ENCODE peak calls at places on chromosomes 12 and 14, in eight cellular contexts. One of them, this sample, is unnamed.

GRCh38 chr12:116392061-116392460 is 114.6 kb upstream of the MED13L start:
- DNase-seq in endothelial cell of umbilical vein: no peak
- DNase-seq in K562: no peak
- DNase-seq in SK-N-SH: no peak
- DNase-seq in HCT116: no peak
- DNase-seq in H1: no peak
- DNase-seq in HepG2: no peak
- DNase-seq in GM12878: no peak
- DNase-seq in this sample: no peak

GRCh38 chr12:56590237-56590830 is 39.8 kb downstream of the BAZ2A start:
- DNase-seq in HCT116: no peak
- DNase-seq in K562: peak
- DNase-seq in HepG2: peak
- DNase-seq in SK-N-SH: peak
- DNase-seq in GM12878: no peak
- DNase-seq in endothelial cell of umbilical vein: no peak
- DNase-seq in H1: no peak
- DNase-seq in this sample: no peak

GRCh38 chr12:98725481-98726247 is 80.6 kb downstream of the APAF1 start:
- DNase-seq in HCT116: peak
- DNase-seq in HepG2: peak
- DNase-seq in K562: no peak
- DNase-seq in GM12878: no peak
- DNase-seq in SK-N-SH: peak
- DNase-seq in H1: no peak
- DNase-seq in endothelial cell of umbilical vein: peak
- DNase-seq in this sample: peak

GRCh38 chr14:96231731-96232130 is 24.3 kb upstream of the BDKRB1 start:
- DNase-seq in SK-N-SH: no peak
- DNase-seq in HCT116: no peak
- DNase-seq in K562: no peak
- DNase-seq in GM12878: no peak
- DNase-seq in H1: no peak
- DNase-seq in endothelial cell of umbilical vein: no peak
- DNase-seq in HepG2: no peak
- DNase-seq in this sample: no peak

GRCh38 chr12:39467432-39467870 is 24.5 kb upstream of the KIF21A start:
- DNase-seq in endothelial cell of umbilical vein: no peak
- DNase-seq in GM12878: peak
- DNase-seq in SK-N-SH: no peak
- DNase-seq in K562: no peak
- DNase-seq in H1: no peak
- DNase-seq in HepG2: no peak
- DNase-seq in HCT116: no peak
- DNase-seq in this sample: no peak

GRCh38 chr14:72416892-72417291 is 477.0 kb downstream of the DPF3 start:
- DNase-seq in HCT116: peak
- DNase-seq in GM12878: peak
- DNase-seq in H1: no peak
- DNase-seq in endothelial cell of umbilical vein: no peak
- DNase-seq in SK-N-SH: peak
- DNase-seq in K562: no peak
- DNase-seq in HepG2: peak
- DNase-seq in this sample: no peak

GRCh38 chr12:76864791-76865400 is 13.9 kb downstream of the CSRP2 start:
- DNase-seq in endothelial cell of umbilical vein: no peak
- DNase-seq in GM12878: no peak
- DNase-seq in H1: no peak
- DNase-seq in HCT116: no peak
- DNase-seq in HepG2: no peak
- DNase-seq in SK-N-SH: no peak
- DNase-seq in K562: no peak
- DNase-seq in this sample: no peak

GRCh38 chr12:51821423-51822260 is 26.9 kb downstream of the FIGNL2 start:
- DNase-seq in endothelial cell of umbilical vein: no peak
- DNase-seq in HCT116: no peak
- DNase-seq in H1: peak
- DNase-seq in GM12878: no peak
- DNase-seq in SK-N-SH: no peak
- DNase-seq in HepG2: no peak
- DNase-seq in K562: no peak
- DNase-seq in this sample: no peak

GRCh38 chr12:79921786-79922185 is 13.1 kb downstream of the PPP1R12A start:
- DNase-seq in endothelial cell of umbilical vein: no peak
- DNase-seq in HCT116: no peak
- DNase-seq in GM12878: no peak
- DNase-seq in H1: no peak
- DNase-seq in SK-N-SH: no peak
- DNase-seq in HepG2: no peak
- DNase-seq in K562: no peak
- DNase-seq in this sample: no peak

GRCh38 chr12:89949457-89950195 is 241.0 kb upstream of the ATP2B1 start:
- DNase-seq in H1: no peak
- DNase-seq in K562: peak
- DNase-seq in HCT116: no peak
- DNase-seq in SK-N-SH: no peak
- DNase-seq in HepG2: peak
- DNase-seq in GM12878: peak
- DNase-seq in endothelial cell of umbilical vein: peak
- DNase-seq in this sample: no peak

GRCh38 chr12:1099158-1099557 is 108.1 kb downstream of the ERC1 start:
- DNase-seq in H1: no peak
- DNase-seq in K562: no peak
- DNase-seq in endothelial cell of umbilical vein: no peak
- DNase-seq in GM12878: peak
- DNase-seq in HCT116: no peak
- DNase-seq in HepG2: no peak
- DNase-seq in SK-N-SH: no peak
- DNase-seq in this sample: no peak

GRCh38 chr12:27552886-27553560 is 29.0 kb downstream of the PPFIBP1 start:
- DNase-seq in HCT116: no peak
- DNase-seq in H1: no peak
- DNase-seq in GM12878: no peak
- DNase-seq in HepG2: peak
- DNase-seq in endothelial cell of umbilical vein: no peak
- DNase-seq in K562: no peak
- DNase-seq in SK-N-SH: no peak
- DNase-seq in this sample: no peak

GRCh38 chr14:105069887-105070759 is 4.9 kb upstream of the GPR132 start:
- DNase-seq in K562: peak
- DNase-seq in SK-N-SH: no peak
- DNase-seq in GM12878: peak
- DNase-seq in H1: no peak
- DNase-seq in HepG2: no peak
- DNase-seq in endothelial cell of umbilical vein: no peak
- DNase-seq in HCT116: no peak
- DNase-seq in this sample: no peak

GRCh38 chr12:65631621-65632111 is 192.6 kb upstream of the HMGA2 start:
- DNase-seq in SK-N-SH: no peak
- DNase-seq in HCT116: peak
- DNase-seq in H1: no peak
- DNase-seq in K562: no peak
- DNase-seq in HepG2: peak
- DNase-seq in endothelial cell of umbilical vein: peak
- DNase-seq in GM12878: no peak
- DNase-seq in this sample: no peak

GRCh38 chr14:36256131-36256801 is 64.2 kb downstream of the MBIP start:
- DNase-seq in endothelial cell of umbilical vein: no peak
- DNase-seq in HCT116: no peak
- DNase-seq in K562: no peak
- DNase-seq in HepG2: no peak
- DNase-seq in SK-N-SH: no peak
- DNase-seq in GM12878: no peak
- DNase-seq in H1: no peak
- DNase-seq in this sample: no peak

GRCh38 chr12:119177724-119178380 is 879 bp upstream of the HSPB8 start:
- DNase-seq in H1: no peak
- DNase-seq in HepG2: no peak
- DNase-seq in GM12878: no peak
- DNase-seq in K562: no peak
- DNase-seq in endothelial cell of umbilical vein: no peak
- DNase-seq in SK-N-SH: no peak
- DNase-seq in HCT116: no peak
- DNase-seq in this sample: no peak

GRCh38 chr12:78636253-78636855 is 228.2 kb upstream of the SYT1 start:
- DNase-seq in GM12878: no peak
- DNase-seq in HCT116: no peak
- DNase-seq in SK-N-SH: no peak
- DNase-seq in HepG2: no peak
- DNase-seq in H1: no peak
- DNase-seq in K562: no peak
- DNase-seq in endothelial cell of umbilical vein: no peak
- DNase-seq in this sample: peak

GRCh38 chr14:46018846-46019420 is 632.6 kb downstream of the RPL10L start:
- DNase-seq in H1: no peak
- DNase-seq in HCT116: no peak
- DNase-seq in K562: no peak
- DNase-seq in endothelial cell of umbilical vein: no peak
- DNase-seq in HepG2: no peak
- DNase-seq in SK-N-SH: no peak
- DNase-seq in GM12878: no peak
- DNase-seq in this sample: no peak

GRCh38 chr12:110312581-110313360 is 31.7 kb downstream of the ATP2A2 start:
- DNase-seq in HCT116: no peak
- DNase-seq in SK-N-SH: no peak
- DNase-seq in H1: peak
- DNase-seq in HepG2: no peak
- DNase-seq in GM12878: no peak
- DNase-seq in endothelial cell of umbilical vein: peak
- DNase-seq in K562: no peak
- DNase-seq in this sample: no peak

GRCh38 chr14:51370758-51371386 is 130.8 kb downstream of the TMX1 start:
- DNase-seq in endothelial cell of umbilical vein: no peak
- DNase-seq in HCT116: no peak
- DNase-seq in HepG2: no peak
- DNase-seq in GM12878: no peak
- DNase-seq in K562: no peak
- DNase-seq in H1: no peak
- DNase-seq in SK-N-SH: no peak
- DNase-seq in this sample: no peak

GRCh38 chr14:51369814-51370213 is 129.8 kb downstream of the TMX1 start:
- DNase-seq in GM12878: no peak
- DNase-seq in endothelial cell of umbilical vein: peak
- DNase-seq in H1: peak
- DNase-seq in SK-N-SH: no peak
- DNase-seq in K562: peak
- DNase-seq in HepG2: no peak
- DNase-seq in HCT116: peak
- DNase-seq in this sample: no peak

GRCh38 chr14:51365241-51365940 is 125.3 kb downstream of the TMX1 start:
- DNase-seq in HCT116: no peak
- DNase-seq in H1: no peak
- DNase-seq in GM12878: no peak
- DNase-seq in SK-N-SH: no peak
- DNase-seq in K562: no peak
- DNase-seq in HepG2: no peak
- DNase-seq in endothelial cell of umbilical vein: no peak
- DNase-seq in this sample: no peak

GRCh38 chr14:51367600-51367931 is 127.5 kb downstream of the TMX1 start:
- DNase-seq in endothelial cell of umbilical vein: peak
- DNase-seq in HepG2: no peak
- DNase-seq in SK-N-SH: no peak
- DNase-seq in GM12878: no peak
- DNase-seq in HCT116: no peak
- DNase-seq in H1: no peak
- DNase-seq in K562: no peak
- DNase-seq in this sample: no peak

GRCh38 chr14:51368721-51369163 is 128.7 kb downstream of the TMX1 start:
- DNase-seq in K562: no peak
- DNase-seq in HCT116: no peak
- DNase-seq in HepG2: no peak
- DNase-seq in GM12878: no peak
- DNase-seq in SK-N-SH: no peak
- DNase-seq in H1: no peak
- DNase-seq in endothelial cell of umbilical vein: no peak
- DNase-seq in this sample: peak
- H3K9ac ChIP-seq in K562: no peak
- H3K9ac ChIP-seq in HCT116: no peak
- H3K9ac ChIP-seq in HepG2: no peak
- H3K9ac ChIP-seq in GM12878: no peak
- H3K9ac ChIP-seq in SK-N-SH: no peak
- H3K9ac ChIP-seq in H1: no peak
- H3K9ac ChIP-seq in endothelial cell of umbilical vein: no peak
- H3K9ac ChIP-seq in this sample: no peak

GRCh38 chr14:85587152-85587697 is 57.3 kb downstream of the FLRT2 start:
- DNase-seq in SK-N-SH: no peak
- DNase-seq in GM12878: no peak
- DNase-seq in HepG2: no peak
- DNase-seq in endothelial cell of umbilical vein: no peak
- DNase-seq in HCT116: no peak
- DNase-seq in H1: no peak
- DNase-seq in K562: no peak
- DNase-seq in this sample: no peak
- TF ChIP-seq POLR2AphosphoS5 in SK-N-SH: peak
- TF ChIP-seq POLR2AphosphoS5 in GM12878: no peak
- TF ChIP-seq POLR2AphosphoS5 in HepG2: no peak
- TF ChIP-seq POLR2AphosphoS5 in endothelial cell of umbilical vein: no peak
- TF ChIP-seq POLR2AphosphoS5 in HCT116: no peak
- TF ChIP-seq POLR2AphosphoS5 in H1: no peak
- TF ChIP-seq POLR2AphosphoS5 in K562: no peak
- TF ChIP-seq POLR2AphosphoS5 in this sample: no peak

DNA sequence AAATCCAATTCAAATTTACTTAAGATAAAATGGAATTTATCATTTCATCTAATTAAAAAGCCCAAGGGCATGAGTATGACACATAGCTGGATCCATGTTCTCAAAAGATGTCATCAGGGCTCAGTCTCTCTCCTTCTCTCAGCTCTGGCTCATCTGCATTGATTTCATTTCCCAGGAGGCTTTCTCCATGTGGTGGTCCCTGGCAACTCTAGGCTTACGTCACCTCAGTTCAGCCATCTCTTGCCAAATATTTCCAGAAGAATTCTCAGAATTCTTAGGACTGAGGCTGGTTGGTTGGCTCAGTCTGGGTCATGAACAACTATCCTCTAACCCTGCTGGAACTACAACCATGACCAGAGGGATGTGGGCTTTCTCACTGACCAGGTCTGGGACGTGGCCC is 65.3 kb downstream of the FOS start:
- DNase-seq in HCT116: no peak
- DNase-seq in GM12878: no peak
- DNase-seq in H1: no peak
- DNase-seq in endothelial cell of umbilical vein: no peak
- DNase-seq in SK-N-SH: no peak
- DNase-seq in HepG2: no peak
- DNase-seq in K562: no peak
- DNase-seq in this sample: no peak
- H3K9ac ChIP-seq in HCT116: no peak
- H3K9ac ChIP-seq in GM12878: no peak
- H3K9ac ChIP-seq in H1: no peak
- H3K9ac ChIP-seq in endothelial cell of umbilical vein: no peak
- H3K9ac ChIP-seq in SK-N-SH: no peak
- H3K9ac ChIP-seq in HepG2: no peak
- H3K9ac ChIP-seq in K562: no peak
- H3K9ac ChIP-seq in this sample: no peak

DNA sequence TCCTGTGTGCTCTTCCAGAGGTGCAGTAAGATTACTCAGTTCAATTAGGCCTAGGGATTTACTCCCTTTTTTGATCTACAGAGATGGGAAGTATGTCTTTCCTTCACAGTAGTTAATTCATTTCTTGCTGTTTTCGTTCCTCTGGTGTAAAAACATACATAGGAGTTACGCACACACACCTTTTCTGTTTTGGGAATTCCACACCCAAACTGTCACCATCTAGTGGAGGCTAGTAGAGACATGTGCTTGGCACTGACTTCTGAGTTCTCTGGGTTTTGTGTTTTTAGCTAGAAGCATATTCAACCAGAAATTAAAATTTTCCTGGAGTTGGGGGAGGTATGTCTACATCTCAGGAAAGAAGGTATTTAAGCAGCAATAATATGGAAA is 1.4 kb downstream of the SUSD6 start:
- DNase-seq in HepG2: no peak
- DNase-seq in K562: no peak
- DNase-seq in endothelial cell of umbilical vein: no peak
- DNase-seq in GM12878: no peak
- DNase-seq in SK-N-SH: no peak
- DNase-seq in HCT116: peak
- DNase-seq in H1: no peak
- DNase-seq in this sample: no peak
- TF ChIP-seq POLR2AphosphoS5 in HepG2: no peak
- TF ChIP-seq POLR2AphosphoS5 in K562: no peak
- TF ChIP-seq POLR2AphosphoS5 in endothelial cell of umbilical vein: no peak
- TF ChIP-seq POLR2AphosphoS5 in GM12878: no peak
- TF ChIP-seq POLR2AphosphoS5 in SK-N-SH: no peak
- TF ChIP-seq POLR2AphosphoS5 in HCT116: no peak
- TF ChIP-seq POLR2AphosphoS5 in H1: no peak
- TF ChIP-seq POLR2AphosphoS5 in this sample: no peak

This sample was measured in SK-N-MC.